ENCODE peak calls at places on chromosomes 2 and 18, in nine cellular contexts. X is psoas muscle, G is MM.1S, T is OCI-LY7, Z is heart right ventricle, W is AG10803, B is AG04449, D is bronchial epithelial cell, N is choroid plexus epithelial cell. F is an unnamed sample.

GRCh38 chr2:57720728-57721627 is 325.6 kb upstream of the VRK2 start:
- DNase-seq in B (peak; percentile 36), Z (peak; percentile 5), W (peak; percentile 64), X (no peak), N (peak; percentile 83), D (peak; percentile 49), T (peak; percentile 57), G (peak; percentile 58), F (peak; percentile 57)

GRCh38 chr2:112942654-112943002 is 31.7 kb downstream of the IL37 start:
- DNase-seq in G (no peak), D (peak; percentile 72), W (no peak), T (no peak), X (no peak), N (peak; percentile 39), B (no peak), Z (no peak), F (no peak)

GRCh38 chr2:27049422-27050280 is 1.8 kb upstream of the AGBL5 start:
- DNase-seq in D (no peak), G (peak; percentile 61), X (no peak), W (no peak), Z (peak; percentile 37), B (no peak), T (peak; percentile 61), N (no peak), F (peak; percentile 82)

GRCh38 chr2:211141646-211142045 is 585.2 kb downstream of the CPS1 start:
- DNase-seq in B (no peak), W (no peak), D (no peak), X (no peak), N (peak; percentile 37), T (no peak), Z (no peak), G (no peak), F (no peak)

GRCh38 chr2:69998761-69999160 is 37.3 kb upstream of the ASPRV1 start:
- DNase-seq in B (no peak), T (no peak), X (no peak), G (no peak), N (no peak), W (no peak), D (no peak), Z (no peak), F (no peak)

GRCh38 chr18:8794133-8794986 is 89.0 kb downstream of the MTCL1 start:
- DNase-seq in N (peak; percentile 58), T (no peak), D (peak; percentile 71), Z (no peak), G (no peak), B (no peak), X (no peak), W (peak; percentile 73), F (no peak)

GRCh38 chr2:46538393-46538792 is 59.0 kb downstream of the TMEM247 start:
- DNase-seq in T (peak; percentile 67), B (no peak), W (peak; percentile 54), D (peak; percentile 52), N (no peak), Z (no peak), G (no peak), X (no peak), F (no peak)

GRCh38 chr2:30277582-30277981 is 46.2 kb downstream of the LBH start:
- DNase-seq in Z (no peak), T (no peak), N (no peak), X (no peak), B (no peak), W (no peak), D (no peak), G (no peak), F (no peak)

GRCh38 chr2:126796931-126797621 is 101.6 kb upstream of the TEX51 start:
- DNase-seq in D (no peak), T (no peak), W (no peak), X (no peak), N (no peak), B (no peak), Z (no peak), G (no peak), F (no peak)

GRCh38 chr2:98583516-98583865 is 24.8 kb downstream of the COA5 start:
- DNase-seq in T (no peak), W (no peak), B (no peak), D (no peak), G (no peak), Z (no peak), X (no peak), N (no peak), F (no peak)

GRCh38 chr2:239375278-239376061 is 25.4 kb downstream of the HDAC4 start:
- DNase-seq in G (no peak), B (no peak), X (no peak), W (no peak), T (no peak), D (no peak), N (no peak), Z (no peak), F (no peak)
- TF ChIP-seq CTCF in G (no peak), B (no peak), X (no peak), W (peak; percentile 7), T (peak; percentile 17), D (no peak), N (no peak), Z (no peak), F (no peak)

DNA sequence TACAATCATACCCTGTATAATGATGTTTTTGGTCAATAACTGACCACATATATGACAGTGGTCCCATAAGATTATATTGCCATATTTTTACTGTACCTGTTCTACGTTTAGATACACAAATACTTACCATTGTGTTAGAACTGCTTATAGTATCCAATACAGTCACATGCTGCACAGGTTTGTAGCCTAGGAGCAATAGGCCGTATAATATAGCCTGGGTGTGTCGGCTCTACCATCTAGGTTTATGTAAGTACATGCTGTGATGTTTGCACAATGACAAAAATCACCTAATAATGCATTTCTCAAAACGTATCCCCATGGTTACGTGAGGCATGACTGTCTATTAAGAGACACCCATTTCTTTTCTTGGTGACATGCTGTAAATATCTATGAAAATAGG is 55.0 kb upstream of the APCDD1 start:
- DNase-seq in X (no peak), N (no peak), T (no peak), Z (no peak), W (no peak), G (no peak), B (no peak), D (no peak), F (no peak)
- TF ChIP-seq CTCF in X (no peak), N (no peak), T (no peak), Z (no peak), W (no peak), G (no peak), B (no peak), D (no peak), F (no peak)

DNA sequence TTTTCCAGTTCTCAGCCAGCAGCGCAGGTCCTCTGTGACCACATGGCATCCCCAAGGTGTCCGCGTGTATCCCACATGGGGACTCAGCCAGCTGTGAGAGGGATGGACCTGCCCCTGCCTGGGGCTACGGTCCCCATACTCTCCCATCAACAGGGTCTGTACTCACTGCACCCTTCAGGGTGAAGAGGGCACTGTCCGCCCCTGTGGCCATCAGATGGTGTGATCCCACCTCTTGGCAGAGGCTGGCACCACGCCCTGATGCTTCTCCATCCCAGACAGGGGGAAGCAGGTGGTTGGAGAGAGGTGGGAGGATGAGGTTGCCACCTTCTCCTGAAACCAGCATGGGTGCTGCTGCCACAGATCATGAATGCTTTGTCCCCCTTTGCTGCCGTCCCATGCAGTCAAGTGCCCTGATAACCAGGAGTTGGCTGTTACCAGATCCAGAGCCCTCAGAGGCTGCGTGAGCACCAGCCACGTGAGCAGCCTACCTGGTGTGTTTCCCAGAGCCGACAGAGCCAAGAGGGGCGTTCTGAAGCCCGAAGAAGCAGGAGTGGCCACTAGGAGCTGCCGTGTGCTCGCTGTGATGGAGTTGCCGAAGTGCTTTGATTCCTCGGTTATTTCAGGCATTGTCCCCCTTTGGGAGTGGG is 93.9 kb downstream of the SH3RF3 start:
- DNase-seq in Z (no peak), T (no peak), D (no peak), X (no peak), B (no peak), W (no peak), G (no peak), N (no peak), F (no peak)
- TF ChIP-seq CTCF in Z (no peak), T (no peak), D (no peak), X (no peak), B (peak; percentile 20), W (no peak), G (no peak), N (peak; percentile 28), F (no peak)

GRCh38 chr2:37168217-37168981 is 11.6 kb upstream of the EIF2AK2 start:
- DNase-seq in W (peak; percentile 40), G (peak; percentile 51), B (no peak), T (peak; percentile 60), D (peak; percentile 48), N (peak; percentile 80), X (no peak), Z (no peak), F (peak; percentile 79)
- TF ChIP-seq CTCF in W (peak; percentile 76), G (peak; percentile 75), B (peak; percentile 61), T (peak; percentile 94), D (peak; percentile 56), N (peak; percentile 76), X (peak; percentile 59), Z (peak; percentile 42), F (peak; percentile 50)

GRCh38 chr2:40230717-40231300 is 221.1 kb downstream of the SLC8A1 start:
- DNase-seq in W (peak; percentile 46), T (peak; percentile 20), G (no peak), X (no peak), B (no peak), N (peak; percentile 9), D (no peak), Z (no peak), F (no peak)
- TF ChIP-seq CTCF in W (peak; percentile 31), T (peak; percentile 27), G (peak; percentile 8), X (no peak), B (no peak), N (no peak), D (no peak), Z (no peak), F (no peak)

DNA sequence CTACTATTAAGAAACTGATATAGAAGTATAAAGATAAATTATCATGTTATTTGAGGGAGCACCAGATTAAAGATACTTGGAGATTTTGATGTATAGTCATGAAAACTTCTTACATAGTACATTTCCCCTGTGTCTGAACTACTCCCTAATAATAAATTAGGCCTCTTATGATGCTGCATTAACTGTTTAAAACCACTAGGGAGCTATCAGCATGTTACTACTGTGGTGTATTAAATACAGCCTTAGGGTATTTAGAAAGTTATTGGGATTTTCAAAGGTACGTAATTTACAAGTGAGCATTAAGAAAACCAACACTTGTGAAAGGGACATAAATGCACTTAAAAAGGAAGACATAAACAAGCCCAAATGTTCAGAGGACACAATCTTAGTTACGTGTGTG is 714.0 kb downstream of the EPHA4 start:
- DNase-seq in N (no peak), T (no peak), B (no peak), D (no peak), G (no peak), X (no peak), Z (no peak), W (no peak), F (no peak)
- TF ChIP-seq CTCF in N (no peak), T (peak; percentile 26), B (no peak), D (no peak), G (no peak), X (no peak), Z (no peak), W (no peak), F (no peak)